ENCODE peak calls at places on chromosomes 3 and 15, in seven cellular contexts. H is WERI-Rb-1, S is left ventricle myocardium inferior, W is HL-60, P is Peyer's patch, V is fibroblast of pulmonary artery, E is transverse colon. G is an unnamed sample.

GRCh38 chr3:178500631-178501030 is 35.6 kb upstream of the KCNMB2 start:
- DNase-seq in P (no peak), E (no peak), V (no peak), H (no peak), S (no peak), W (no peak), G (peak)

GRCh38 chr3:148816427-148816826 is 11.2 kb upstream of the CPB1 start:
- DNase-seq in S (no peak), V (no peak), W (no peak), E (no peak), H (no peak), P (no peak), G (no peak)

GRCh38 chr15:62390793-62391543 is 225.9 kb upstream of the C2CD4B start:
- DNase-seq in S (peak), E (peak), P (peak), W (no peak), H (peak), V (peak), G (peak)

GRCh38 chr15:66907826-66908502 is 157.4 kb upstream of the SMAD3 start:
- DNase-seq in S (peak), V (peak), E (peak), W (peak), P (peak), H (no peak), G (peak)

GRCh38 chr3:138936763-138937689 is 9.9 kb downstream of the FOXL2 start:
- DNase-seq in E (no peak), W (no peak), V (no peak), H (no peak), S (no peak), P (no peak), G (no peak)

GRCh38 chr3:14473411-14473891 is 66.7 kb downstream of the GRIP2 start:
- DNase-seq in S (no peak), E (peak), P (no peak), V (no peak), W (no peak), H (no peak), G (no peak)

GRCh38 chr15:42149493-42150245 is 6.8 kb downstream of the PLA2G4F start:
- DNase-seq in V (no peak), E (no peak), P (peak), S (no peak), W (no peak), H (no peak), G (no peak)

GRCh38 chr15:67832031-67832551 is 6.8 kb downstream of the SKOR1 start:
- DNase-seq in E (no peak), W (no peak), V (peak), P (no peak), H (peak), S (no peak), G (peak)

GRCh38 chr3:8945890-8946590 is 17.2 kb downstream of the RAD18 start:
- DNase-seq in V (no peak), H (no peak), W (no peak), E (no peak), S (no peak), P (no peak), G (no peak)

GRCh38 chr3:182739619-182740018 is 53.7 kb upstream of the ATP11B start:
- DNase-seq in E (no peak), V (peak), H (no peak), S (no peak), P (no peak), W (no peak), G (peak)

DNA sequence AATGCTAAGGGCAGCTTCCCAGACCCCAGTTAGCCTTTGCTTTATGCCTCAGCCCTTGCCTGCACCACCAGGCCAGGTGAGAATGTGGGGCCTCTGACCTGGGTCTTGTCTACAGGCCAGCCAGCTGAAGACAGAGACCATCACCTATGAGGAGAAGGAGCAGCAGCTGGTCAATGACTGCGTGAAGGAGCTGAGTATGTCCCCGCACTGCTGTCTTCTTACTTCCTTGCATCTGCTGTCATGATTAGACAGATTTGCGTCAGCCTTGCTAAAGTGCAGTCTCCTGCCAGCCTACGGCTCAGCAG is 74.6 kb downstream of the CCK start:
- DNase-seq in S (no peak), W (no peak), E (no peak), P (no peak), V (no peak), H (peak), G (no peak)
- TF ChIP-seq CTCF in S (no peak), W (no peak), E (no peak), P (no peak), V (no peak), H (no peak), G (no peak)

DNA sequence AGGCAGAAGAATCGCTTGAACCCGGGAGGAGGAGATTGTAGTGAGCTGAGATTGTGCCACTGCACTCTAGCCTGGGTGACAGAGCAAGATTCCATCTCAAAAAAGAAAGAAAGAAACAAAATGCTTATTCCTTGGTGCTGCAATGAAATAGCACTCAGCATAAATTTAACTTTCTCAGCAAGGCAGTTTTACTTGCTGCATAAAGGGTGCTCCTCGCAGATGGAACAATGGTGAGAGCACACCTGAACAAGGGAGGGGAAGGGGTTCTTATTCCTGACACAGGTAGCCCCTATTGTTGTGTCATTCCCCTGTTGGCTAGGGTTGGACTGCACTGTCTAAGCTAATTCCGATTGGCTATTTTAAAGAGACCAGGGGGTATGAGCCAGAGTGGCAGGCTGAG is 17.1 kb downstream of the PAK2 start:
- DNase-seq in H (no peak), P (no peak), E (no peak), S (no peak), V (no peak), W (no peak), G (no peak)
- H3K4me3 ChIP-seq in H (no peak), P (no peak), E (no peak), S (no peak), V (no peak), W (no peak), G (no peak)

GRCh38 chr15:48354694-48355303 is 23.6 kb downstream of the DUT start:
- DNase-seq in H (no peak), S (no peak), V (no peak), W (no peak), E (no peak), P (no peak), G (peak)

GRCh38 chr15:48358681-48359152 is 27.5 kb downstream of the DUT start:
- DNase-seq in W (no peak), V (peak), S (no peak), H (no peak), P (no peak), E (no peak), G (peak)

GRCh38 chr15:48360841-48361240 is 29.6 kb downstream of the DUT start:
- DNase-seq in S (no peak), W (no peak), E (no peak), P (no peak), H (no peak), V (peak), G (peak)

GRCh38 chr15:48355377-48355776 is 24.1 kb downstream of the DUT start:
- DNase-seq in E (no peak), V (peak), W (no peak), S (no peak), P (no peak), H (no peak), G (peak)

DNA sequence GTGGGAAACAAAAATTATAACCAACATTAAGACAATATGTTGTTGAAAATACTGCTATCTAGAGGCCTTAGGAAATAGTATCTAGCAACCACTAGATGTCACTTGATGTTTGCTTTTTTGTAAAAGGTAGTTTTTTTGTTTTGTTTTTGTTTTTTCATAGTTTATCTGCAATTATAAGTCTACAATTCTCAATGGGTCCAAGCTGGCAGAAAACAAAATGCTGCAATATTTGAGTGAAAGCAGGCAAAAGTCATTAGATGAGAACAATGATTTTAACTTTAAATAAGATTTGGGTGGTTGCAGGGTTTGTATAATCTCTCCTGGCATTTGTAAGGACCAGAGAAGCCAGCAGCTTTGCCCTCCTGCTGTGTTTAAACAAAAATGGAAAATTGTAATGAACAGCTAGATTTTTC is 27.0 kb downstream of the DUT start:
- DNase-seq in S (no peak), E (no peak), P (no peak), W (no peak), V (peak), H (no peak), G (peak)
- TF ChIP-seq CTCF in S (peak), E (peak), P (no peak), W (peak), V (peak), H (peak), G (peak)

DNA sequence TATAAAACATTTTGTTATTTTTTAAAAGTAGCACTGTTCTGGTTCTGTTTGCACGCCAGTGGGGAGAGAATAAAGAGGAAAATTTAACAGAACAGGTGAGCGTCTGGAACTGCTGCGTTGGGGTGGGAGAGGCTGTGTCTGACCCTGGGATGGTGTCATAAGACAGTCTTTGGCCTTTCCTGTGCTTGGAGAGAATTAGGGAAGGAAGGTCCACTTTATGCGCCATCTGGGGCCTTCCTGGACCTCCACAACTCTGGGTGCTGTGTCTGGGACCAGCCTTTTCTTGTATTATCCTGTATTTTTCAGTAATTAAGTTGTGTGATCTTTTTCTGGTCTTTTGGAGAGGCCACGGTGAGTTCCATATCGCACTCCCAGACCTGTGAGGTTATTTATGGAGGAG is 3.3 kb downstream of the FAM43A start:
- DNase-seq in W (no peak), S (no peak), P (no peak), E (no peak), V (no peak), H (no peak), G (no peak)
- H3K4me3 ChIP-seq in W (no peak), S (peak), P (no peak), E (no peak), V (peak), H (no peak), G (peak)

GRCh38 chr15:63915209-63915887 is 81.6 kb upstream of the HERC1 start:
- DNase-seq in W (no peak), H (no peak), S (no peak), V (no peak), P (no peak), E (no peak), G (peak)

GRCh38 chr15:63917588-63918316 is 84.0 kb upstream of the HERC1 start:
- DNase-seq in H (no peak), E (no peak), S (no peak), P (no peak), V (no peak), W (no peak), G (no peak)

GRCh38 chr15:63913786-63914185 is 80.0 kb upstream of the HERC1 start:
- DNase-seq in H (no peak), E (no peak), P (no peak), S (no peak), V (no peak), W (no peak), G (no peak)

GRCh38 chr15:63918317-63918672 is 84.5 kb upstream of the HERC1 start:
- DNase-seq in S (no peak), H (no peak), P (no peak), W (no peak), E (peak), V (no peak), G (no peak)

DNA sequence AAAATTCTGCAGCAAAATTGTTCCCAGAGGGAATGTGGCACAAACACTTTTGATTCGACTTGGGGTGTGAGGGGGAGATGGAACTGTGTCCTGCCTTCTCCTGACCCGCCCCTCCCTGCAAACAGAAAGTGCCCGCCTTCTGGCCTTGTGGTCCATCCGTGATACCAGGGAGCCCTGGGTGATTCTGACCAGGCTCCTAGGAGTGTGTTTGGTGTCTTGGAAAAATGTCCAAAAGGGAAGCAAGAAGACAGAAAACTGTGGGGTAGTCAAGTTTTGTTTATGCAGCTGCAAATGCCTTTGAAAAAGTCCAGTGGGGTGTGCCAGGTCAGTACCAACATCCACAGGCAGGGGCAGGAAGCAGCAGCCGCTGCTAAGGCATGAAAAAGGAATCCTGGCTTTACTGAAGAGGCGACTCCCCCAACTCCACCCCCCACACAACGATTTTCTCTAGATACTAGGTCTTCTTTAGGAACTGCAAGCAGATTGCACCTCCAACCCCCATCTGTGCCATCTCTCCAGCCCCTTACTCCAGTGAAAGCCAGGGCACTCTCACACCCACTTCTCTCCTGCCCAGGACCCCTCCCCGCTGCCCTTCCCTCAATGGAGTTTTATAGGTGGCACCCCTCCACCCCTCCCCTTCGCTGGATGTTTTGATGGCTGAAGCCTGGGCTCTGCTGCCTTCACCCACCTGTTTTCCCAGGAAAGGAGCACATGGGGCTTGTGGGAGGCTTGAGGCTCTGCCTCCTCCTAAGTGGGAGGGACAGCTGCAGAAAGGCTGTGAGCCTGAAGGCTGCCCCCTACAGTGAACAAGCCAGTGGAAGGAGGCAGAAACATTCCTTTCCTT is 82.4 kb upstream of the HERC1 start:
- DNase-seq in V (peak), W (no peak), H (no peak), P (no peak), S (no peak), E (no peak), G (peak)
- TF ChIP-seq CTCF in V (peak), W (no peak), H (peak), P (no peak), S (peak), E (peak), G (peak)

G was measured in AG10803.